ENCODE peak calls at places on chromosomes 4 and X, in eight cellular contexts. One of them, this sample, is unnamed.

GRCh38 chr4:159764343-159764952 is 661.6 kb downstream of the RAPGEF2 start:
- DNase-seq in breast epithelium: no peak
- DNase-seq in spleen: no peak
- DNase-seq in sigmoid colon: no peak
- DNase-seq in Panc1: no peak
- DNase-seq in endothelial cell of umbilical vein: peak; percentile 68
- DNase-seq in transverse colon: no peak
- DNase-seq in HepG2: peak; percentile 31
- DNase-seq in this sample: no peak

GRCh38 chr4:8644966-8645752 is 52.6 kb downstream of the CPZ start:
- DNase-seq in spleen: peak; percentile 72
- DNase-seq in transverse colon: no peak
- DNase-seq in HepG2: no peak
- DNase-seq in Panc1: no peak
- DNase-seq in endothelial cell of umbilical vein: no peak
- DNase-seq in sigmoid colon: peak; percentile 52
- DNase-seq in breast epithelium: no peak
- DNase-seq in this sample: no peak

GRCh38 chr4:55604996-55605395 is 13.0 kb upstream of the PDCL2 start:
- DNase-seq in spleen: no peak
- DNase-seq in breast epithelium: no peak
- DNase-seq in Panc1: no peak
- DNase-seq in endothelial cell of umbilical vein: no peak
- DNase-seq in sigmoid colon: no peak
- DNase-seq in transverse colon: no peak
- DNase-seq in HepG2: no peak
- DNase-seq in this sample: no peak

GRCh38 chrX:101091817-101092216 is 6.2 kb upstream of the CENPI start:
- DNase-seq in HepG2: no peak
- DNase-seq in endothelial cell of umbilical vein: no peak
- DNase-seq in sigmoid colon: no peak
- DNase-seq in spleen: no peak
- DNase-seq in breast epithelium: no peak
- DNase-seq in Panc1: no peak
- DNase-seq in transverse colon: no peak
- DNase-seq in this sample: no peak

GRCh38 chr4:10897076-10897475 is 212.5 kb upstream of the CLNK start:
- DNase-seq in endothelial cell of umbilical vein: no peak
- DNase-seq in transverse colon: no peak
- DNase-seq in sigmoid colon: no peak
- DNase-seq in breast epithelium: no peak
- DNase-seq in Panc1: no peak
- DNase-seq in HepG2: no peak
- DNase-seq in spleen: no peak
- DNase-seq in this sample: no peak

GRCh38 chr4:94306713-94307112 is 35.9 kb downstream of the HPGDS start:
- DNase-seq in spleen: no peak
- DNase-seq in endothelial cell of umbilical vein: peak; percentile 79
- DNase-seq in transverse colon: no peak
- DNase-seq in sigmoid colon: no peak
- DNase-seq in breast epithelium: no peak
- DNase-seq in HepG2: no peak
- DNase-seq in Panc1: no peak
- DNase-seq in this sample: no peak

GRCh38 chr4:56874166-56874565 is 33.5 kb upstream of the REST start:
- DNase-seq in spleen: no peak
- DNase-seq in Panc1: no peak
- DNase-seq in breast epithelium: no peak
- DNase-seq in HepG2: no peak
- DNase-seq in sigmoid colon: no peak
- DNase-seq in transverse colon: peak; percentile 56
- DNase-seq in endothelial cell of umbilical vein: no peak
- DNase-seq in this sample: no peak

GRCh38 chr4:131974730-131975129 is 1174.4 kb upstream of the PCDH10 start:
- DNase-seq in Panc1: no peak
- DNase-seq in transverse colon: no peak
- DNase-seq in spleen: no peak
- DNase-seq in endothelial cell of umbilical vein: no peak
- DNase-seq in HepG2: no peak
- DNase-seq in sigmoid colon: no peak
- DNase-seq in breast epithelium: no peak
- DNase-seq in this sample: no peak

GRCh38 chr4:104210420-104210819 is 284.3 kb downstream of the CXXC4 start:
- DNase-seq in HepG2: no peak
- DNase-seq in Panc1: no peak
- DNase-seq in breast epithelium: no peak
- DNase-seq in spleen: no peak
- DNase-seq in transverse colon: no peak
- DNase-seq in sigmoid colon: no peak
- DNase-seq in endothelial cell of umbilical vein: no peak
- DNase-seq in this sample: no peak

GRCh38 chr4:75512336-75513211 is 1.6 kb downstream of the RCHY1 start:
- DNase-seq in transverse colon: no peak
- DNase-seq in endothelial cell of umbilical vein: peak; percentile 88
- DNase-seq in Panc1: no peak
- DNase-seq in spleen: no peak
- DNase-seq in sigmoid colon: no peak
- DNase-seq in breast epithelium: no peak
- DNase-seq in HepG2: peak; percentile 24
- DNase-seq in this sample: no peak

DNA sequence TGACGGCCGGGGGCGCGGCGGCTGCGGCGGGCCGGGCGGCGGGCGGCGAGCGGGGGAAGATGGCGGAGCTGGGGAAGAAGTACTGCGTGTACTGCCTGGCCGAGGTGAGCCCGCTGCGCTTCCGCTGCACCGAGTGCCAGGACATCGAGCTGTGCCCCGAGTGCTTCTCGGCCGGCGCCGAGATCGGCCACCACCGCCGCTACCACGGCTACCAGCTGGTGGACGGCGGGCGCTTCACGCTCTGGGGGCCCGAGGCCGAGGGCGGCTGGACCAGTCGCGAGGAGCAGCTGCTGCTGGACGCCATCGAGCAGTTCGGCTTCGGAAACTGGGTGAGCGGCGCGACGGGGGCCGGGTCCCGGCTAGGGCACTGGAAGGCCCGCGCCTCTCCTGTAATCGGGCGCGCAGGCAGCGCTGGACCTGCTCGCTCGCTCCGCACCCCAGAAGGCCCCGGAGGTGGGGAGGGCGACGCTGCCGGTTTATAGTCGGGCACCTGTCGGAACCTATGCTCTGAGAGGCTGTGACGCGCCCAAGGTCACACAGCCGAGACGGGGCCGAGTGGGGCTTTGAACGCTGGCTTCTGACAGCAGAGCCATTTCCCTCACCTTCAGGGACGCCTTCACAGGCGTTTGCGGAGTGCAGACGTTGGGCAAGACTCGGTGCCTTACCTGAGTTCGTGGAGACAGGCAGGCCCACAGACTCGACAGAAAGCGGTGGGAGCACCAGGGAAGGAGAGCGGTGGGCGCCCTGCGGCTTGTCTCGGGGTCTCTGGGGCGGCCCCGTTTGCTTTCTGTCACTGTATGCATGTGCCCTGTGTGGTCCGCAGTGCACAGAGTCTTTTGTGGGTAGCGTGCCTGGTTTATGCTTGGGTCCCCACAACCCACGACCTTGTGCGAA is 596 bp downstream of the TADA2B start:
- DNase-seq in HepG2: no peak
- DNase-seq in sigmoid colon: peak; percentile 79
- DNase-seq in transverse colon: peak; percentile 58
- DNase-seq in breast epithelium: no peak
- DNase-seq in Panc1: no peak
- DNase-seq in endothelial cell of umbilical vein: peak; percentile 70
- DNase-seq in spleen: peak; percentile 94
- DNase-seq in this sample: no peak
- TF ChIP-seq POLR2AphosphoS5 in HepG2: no peak
- TF ChIP-seq POLR2AphosphoS5 in sigmoid colon: no peak
- TF ChIP-seq POLR2AphosphoS5 in transverse colon: peak; percentile 57
- TF ChIP-seq POLR2AphosphoS5 in breast epithelium: no peak
- TF ChIP-seq POLR2AphosphoS5 in Panc1: no peak
- TF ChIP-seq POLR2AphosphoS5 in endothelial cell of umbilical vein: no peak
- TF ChIP-seq POLR2AphosphoS5 in spleen: peak; percentile 69
- TF ChIP-seq POLR2AphosphoS5 in this sample: no peak

GRCh38 chrX:136476501-136476900 is 11.2 kb upstream of the BRS3 start:
- DNase-seq in transverse colon: no peak
- DNase-seq in HepG2: no peak
- DNase-seq in spleen: no peak
- DNase-seq in breast epithelium: no peak
- DNase-seq in Panc1: no peak
- DNase-seq in sigmoid colon: no peak
- DNase-seq in endothelial cell of umbilical vein: no peak
- DNase-seq in this sample: no peak
- H3K9me3 ChIP-seq in transverse colon: no peaks in the 10 kb centered on the region
- H3K9me3 ChIP-seq in HepG2: no peaks in the 10 kb centered on the region
- H3K9me3 ChIP-seq in spleen: no peaks in the 10 kb centered on the region
- H3K9me3 ChIP-seq in breast epithelium: no peaks in the 10 kb centered on the region
- H3K9me3 ChIP-seq in Panc1: no peaks in the 10 kb centered on the region
- H3K9me3 ChIP-seq in sigmoid colon: no peaks in the 10 kb centered on the region
- H3K9me3 ChIP-seq in endothelial cell of umbilical vein: no peaks in the 10 kb centered on the region
- H3K9me3 ChIP-seq in this sample: no peaks in the 10 kb centered on the region

GRCh38 chrX:155005190-155005589 is 17.3 kb downstream of the F8 start:
- DNase-seq in sigmoid colon: no peak
- DNase-seq in spleen: no peak
- DNase-seq in HepG2: no peak
- DNase-seq in breast epithelium: no peak
- DNase-seq in Panc1: no peak
- DNase-seq in transverse colon: no peak
- DNase-seq in endothelial cell of umbilical vein: no peak
- DNase-seq in this sample: no peak

GRCh38 chrX:155000841-155001240 is 21.7 kb downstream of the F8 start:
- DNase-seq in sigmoid colon: no peak
- DNase-seq in Panc1: no peak
- DNase-seq in endothelial cell of umbilical vein: no peak
- DNase-seq in transverse colon: no peak
- DNase-seq in HepG2: no peak
- DNase-seq in breast epithelium: no peak
- DNase-seq in spleen: no peak
- DNase-seq in this sample: no peak

GRCh38 chrX:154998204-154998880 is 24.2 kb downstream of the F8 start:
- DNase-seq in transverse colon: no peak
- DNase-seq in breast epithelium: no peak
- DNase-seq in HepG2: no peak
- DNase-seq in Panc1: no peak
- DNase-seq in endothelial cell of umbilical vein: no peak
- DNase-seq in sigmoid colon: no peak
- DNase-seq in spleen: no peak
- DNase-seq in this sample: no peak

DNA sequence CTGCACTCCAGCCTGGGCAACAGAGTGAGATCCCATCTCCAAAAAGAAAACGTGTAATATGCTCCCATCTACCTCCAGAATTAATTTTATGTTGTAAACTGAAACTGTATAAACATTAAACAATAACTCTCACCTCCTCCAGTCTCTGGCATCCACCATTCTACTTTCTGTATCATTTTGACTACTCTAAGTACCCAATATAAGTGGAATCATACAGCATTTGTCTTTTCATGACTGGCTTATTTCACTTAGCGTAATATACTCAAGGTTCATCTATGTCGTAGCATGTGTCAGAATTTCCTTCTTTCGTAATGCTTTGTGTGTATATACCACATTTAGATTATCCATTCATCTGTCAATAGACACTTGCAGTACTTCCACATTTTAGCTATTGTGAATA is 20.6 kb downstream of the F8 start:
- DNase-seq in endothelial cell of umbilical vein: no peak
- DNase-seq in transverse colon: no peak
- DNase-seq in HepG2: no peak
- DNase-seq in sigmoid colon: no peak
- DNase-seq in Panc1: no peak
- DNase-seq in breast epithelium: no peak
- DNase-seq in spleen: no peak
- DNase-seq in this sample: no peak
- TF ChIP-seq POLR2AphosphoS5 in endothelial cell of umbilical vein: no peak
- TF ChIP-seq POLR2AphosphoS5 in transverse colon: no peak
- TF ChIP-seq POLR2AphosphoS5 in HepG2: no peak
- TF ChIP-seq POLR2AphosphoS5 in sigmoid colon: no peak
- TF ChIP-seq POLR2AphosphoS5 in Panc1: no peak
- TF ChIP-seq POLR2AphosphoS5 in breast epithelium: no peak
- TF ChIP-seq POLR2AphosphoS5 in spleen: no peak
- TF ChIP-seq POLR2AphosphoS5 in this sample: no peak

DNA sequence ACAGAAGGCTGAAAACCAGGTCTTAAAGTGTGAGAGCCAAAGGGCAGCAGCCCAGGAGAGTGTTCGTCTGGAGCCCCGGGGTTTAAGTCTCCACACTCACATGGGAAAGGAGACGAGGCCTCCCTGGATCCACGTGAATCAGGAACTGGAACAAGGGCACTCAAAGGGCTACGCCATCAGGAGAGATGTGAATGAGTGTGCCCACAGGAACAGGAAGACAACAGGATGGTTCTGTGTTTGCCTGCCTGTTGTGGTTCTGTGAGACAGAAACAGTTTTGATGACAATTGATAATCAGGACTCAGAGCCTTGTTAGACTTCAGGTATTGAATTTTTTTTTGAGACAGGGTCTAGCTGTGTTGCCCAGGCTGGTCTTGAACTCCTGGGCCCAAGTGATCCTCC is 4.9 kb upstream of the CTBP1 start:
- DNase-seq in Panc1: no peak
- DNase-seq in breast epithelium: no peak
- DNase-seq in sigmoid colon: no peak
- DNase-seq in endothelial cell of umbilical vein: no peak
- DNase-seq in spleen: peak; percentile 24
- DNase-seq in transverse colon: no peak
- DNase-seq in HepG2: no peak
- DNase-seq in this sample: no peak
- H3K9me3 ChIP-seq in Panc1: peaks cover 14% of the 10 kb centered on the region
- H3K9me3 ChIP-seq in breast epithelium: no peaks in the 10 kb centered on the region
- H3K9me3 ChIP-seq in sigmoid colon: no peaks in the 10 kb centered on the region
- H3K9me3 ChIP-seq in endothelial cell of umbilical vein: no peaks in the 10 kb centered on the region
- H3K9me3 ChIP-seq in spleen: peaks cover 6% of the 10 kb centered on the region
- H3K9me3 ChIP-seq in transverse colon: no peaks in the 10 kb centered on the region
- H3K9me3 ChIP-seq in HepG2: peaks cover 27% of the 10 kb centered on the region
- H3K9me3 ChIP-seq in this sample: peaks cover 4% of the 10 kb centered on the region

This sample was measured in SK-N-MC.